ENCODE peak calls at places on chromosomes 12 and 14, in four cellular contexts. X, J, V and Y are unnamed samples.
A peak's percentile ranks its signal among the peaks of the same experiment; 100 is the strongest.

GRCh38 chr12:59657266-59657665 is 61.4 kb downstream of the SLC16A7 start:
- DNase-seq in J (no peak), X (peak; percentile 73), V (no peak), Y (no peak)

GRCh38 chr14:92496458-92496857 is 17.1 kb upstream of the RIN3 start:
- DNase-seq in V (no peak), X (no peak), J (no peak), Y (no peak)

GRCh38 chr12:88643685-88644084 is 63.4 kb upstream of the KITLG start:
- DNase-seq in X (no peak), V (no peak), J (no peak), Y (no peak)

GRCh38 chr12:53659609-53660008 is 16.3 kb downstream of the ATP5MC2 start:
- DNase-seq in X (no peak), J (no peak), V (no peak), Y (no peak)

GRCh38 chr12:45674583-45674982 is 54.9 kb upstream of the ARID2 start:
- DNase-seq in J (no peak), X (peak; percentile 66), V (peak; percentile 16), Y (no peak)

GRCh38 chr12:6830286-6830892 is 2.2 kb downstream of the P3H3 start:
- DNase-seq in X (no peak), J (no peak), V (no peak), Y (no peak)

GRCh38 chr12:68264175-68264863 is 10.9 kb upstream of the IL22 start:
- DNase-seq in J (no peak), V (no peak), X (no peak), Y (no peak)

GRCh38 chr12:14514154-14514842 is 53.4 kb downstream of the PLBD1 start:
- DNase-seq in V (no peak), X (peak; percentile 84), J (no peak), Y (peak; percentile 17)

GRCh38 chr12:88693837-88694445 is 113.7 kb upstream of the KITLG start:
- DNase-seq in V (no peak), X (no peak), J (no peak), Y (no peak)

GRCh38 chr12:76810690-76811434 is 46.9 kb downstream of the ZDHHC17 start:
- DNase-seq in J (no peak), X (peak; percentile 37), V (no peak), Y (no peak)

GRCh38 chr12:101697197-101697929 is at the start of gene CHPT1:
- DNase-seq in J (peak; percentile 69), X (peak; percentile 74), V (peak; percentile 80), Y (peak; percentile 86)

DNA sequence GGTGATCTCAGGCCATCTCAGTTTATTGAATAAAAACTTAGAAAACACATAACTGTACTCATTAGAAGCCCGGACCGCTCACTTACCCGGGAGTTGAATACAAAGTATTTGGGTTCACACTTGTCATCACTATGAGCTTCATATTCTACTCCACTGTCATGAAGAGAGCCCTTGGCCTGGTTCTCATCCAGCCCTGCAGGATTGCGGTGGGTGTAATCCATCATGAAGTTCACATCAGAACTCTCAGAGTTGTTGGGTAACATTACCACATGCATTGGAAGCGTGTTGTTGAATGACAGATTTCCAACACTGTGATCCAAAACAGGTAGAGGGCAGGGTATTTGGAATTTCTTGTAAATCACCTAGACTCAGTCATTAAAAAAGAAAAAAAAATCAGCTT is 47.4 kb downstream of the SLC38A4 start:
- DNase-seq in X (no peak), J (no peak), V (peak; percentile 14), Y (no peak)
- H3K27ac ChIP-seq in X (no peak overlapping the region), J (no peak overlapping the region), V (peak overlapping the region; percentile 58), Y (no peak overlapping the region)

GRCh38 chr14:69769623-69770022 is 2.7 kb downstream of the SRSF5 start:
- DNase-seq in X (no peak), V (no peak), J (no peak), Y (peak; percentile 12)

GRCh38 chr14:69770559-69770958 is 3.6 kb downstream of the SRSF5 start:
- DNase-seq in X (no peak), V (no peak), J (no peak), Y (no peak)

GRCh38 chr14:69768873-69769272 is 1.9 kb downstream of the SRSF5 start:
- DNase-seq in J (no peak), X (no peak), V (no peak), Y (no peak)

GRCh38 chr14:69772082-69773017 is 5.4 kb downstream of the SRSF5 start:
- DNase-seq in V (no peak), X (peak; percentile 20), J (no peak), Y (no peak)

DNA sequence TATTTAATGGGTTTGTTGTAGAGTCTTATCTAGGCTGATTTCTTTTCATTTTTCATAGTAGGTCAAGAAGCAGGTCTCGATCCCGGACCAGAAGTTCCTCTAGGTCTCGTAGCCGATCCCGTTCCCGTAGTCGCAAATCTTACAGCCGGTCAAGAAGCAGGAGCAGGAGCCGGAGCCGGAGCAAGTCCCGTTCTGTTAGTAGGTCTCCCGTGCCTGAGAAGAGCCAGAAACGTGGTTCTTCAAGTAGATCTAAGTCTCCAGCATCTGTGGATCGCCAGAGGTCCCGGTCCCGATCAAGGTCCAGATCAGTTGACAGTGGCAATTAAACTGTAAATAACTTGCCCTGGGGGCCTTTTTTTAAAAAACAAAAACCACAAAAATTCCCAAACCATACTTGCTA is 4.2 kb downstream of the SRSF5 start:
- DNase-seq in J (no peak), X (no peak), V (no peak), Y (peak; percentile 54)
- H3K4me1 ChIP-seq in J (peaks cover 44% of the 10 kb centered on the region), X (peaks cover 4% of the 10 kb centered on the region), V (peaks cover 42% of the 10 kb centered on the region), Y (peaks cover 24% of the 10 kb centered on the region)

GRCh38 chr14:30889244-30889594 is 14.9 kb downstream of the COCH start:
- DNase-seq in J (no peak), X (no peak), V (no peak), Y (no peak)
- H3K36me3 ChIP-seq in J (no peaks in the 10 kb centered on the region), X (peaks cover 10% of the 10 kb centered on the region), V (peaks cover 11% of the 10 kb centered on the region), Y (no peaks in the 10 kb centered on the region)

GRCh38 chr14:28831126-28831525 is 64.5 kb downstream of the FOXG1 start:
- DNase-seq in J (no peak), X (no peak), V (no peak), Y (no peak)
- H3K27ac ChIP-seq in J (no peak overlapping the region), X (no peak overlapping the region), V (no peak overlapping the region), Y (no peak overlapping the region)

GRCh38 chr14:99755068-99755405 is 38.2 kb upstream of the EML1 start:
- DNase-seq in J (no peak), V (no peak), X (no peak), Y (no peak)
- H3K4me1 ChIP-seq in J (peaks cover 83% of the 10 kb centered on the region), V (peaks cover 40% of the 10 kb centered on the region), X (no peaks in the 10 kb centered on the region), Y (peaks cover 68% of the 10 kb centered on the region)

DNA sequence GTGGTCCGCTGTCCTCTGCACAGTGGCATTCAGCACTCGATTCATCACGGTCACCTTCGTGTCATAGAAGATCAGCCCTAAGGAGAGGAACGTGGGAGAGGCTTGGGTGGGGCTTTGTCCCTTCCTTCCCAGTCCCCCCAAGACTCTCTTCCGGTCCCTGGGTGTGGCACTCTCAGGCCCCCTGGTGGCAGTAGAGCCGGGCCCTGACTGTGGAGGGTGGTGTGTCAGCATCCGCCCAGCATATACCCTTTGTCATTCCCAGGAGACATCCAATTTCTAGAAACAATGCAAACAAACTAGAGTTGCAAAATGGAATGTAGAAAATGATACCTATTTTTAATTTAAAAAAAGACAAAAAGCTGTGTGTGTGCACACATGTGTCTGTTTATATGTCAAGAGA is 45.0 kb downstream of the TRAFD1 start:
- DNase-seq in J (no peak), X (no peak), V (no peak), Y (no peak)
- H3K36me3 ChIP-seq in J (peaks cover 33% of the 10 kb centered on the region), X (no peaks in the 10 kb centered on the region), V (peaks cover 95% of the 10 kb centered on the region), Y (no peaks in the 10 kb centered on the region)

GRCh38 chr12:50507474-50507838 is 2.7 kb downstream of the DIP2B start:
- DNase-seq in J (no peak), X (no peak), V (no peak), Y (no peak)

GRCh38 chr12:50505386-50505827 is 622 bp downstream of the DIP2B start:
- DNase-seq in V (no peak), X (peak; percentile 57), J (no peak), Y (no peak)

GRCh38 chr12:50506753-50507473 is 2.1 kb downstream of the DIP2B start:
- DNase-seq in X (no peak), V (no peak), J (no peak), Y (no peak)

GRCh38 chr12:50504798-50505385 is at the start of gene DIP2B:
- DNase-seq in V (peak; percentile 95), J (peak; percentile 95), X (peak; percentile 95), Y (peak; percentile 96)

GRCh38 chr12:50505945-50506344 is 1.2 kb downstream of the DIP2B start:
- DNase-seq in X (no peak), V (no peak), J (no peak), Y (no peak)
- H3K27ac ChIP-seq in X (no peak overlapping the region), V (peak overlapping the region; percentile 97), J (peak overlapping the region; percentile 98), Y (no peak overlapping the region)